ENCODE peak calls at places on chromosomes 12 and 14, in nine cellular contexts. A is GOT3; X is left colon; S is choroid plexus epithelial cell; L is NCI-H345; F is stimulated activated CD4-positive, alpha-beta T cell treated with anti-CD3 and anti-CD28 coated beads, Interleukin-4, amount 100 ng/mL, for 48 hours; V is activated T-cell treated with anti-CD3 and anti-CD28 coated beads, Interleukin-2, amount 50 U/mL, for 24 hours; Q is CD8-positive, alpha-beta T cell; B is occipital lobe. Y is an unnamed sample.

GRCh38 chr14:23352506-23353432 is at the start of gene SLC22A17:
- DNase-seq in L (peak; percentile 70), X (peak; percentile 67), B (peak; percentile 86), S (peak; percentile 92), Q (peak; percentile 79), V (peak; percentile 72), A (no peak), F (peak; percentile 39), Y (no peak)

GRCh38 chr12:105812356-105812755 is 326.4 kb downstream of the NUAK1 start:
- DNase-seq in X (no peak), B (no peak), V (no peak), A (no peak), S (no peak), Q (no peak), F (no peak), L (no peak), Y (no peak)

GRCh38 chr12:131882804-131883520 is 11.5 kb upstream of the ULK1 start:
- DNase-seq in V (no peak), F (no peak), A (no peak), Q (no peak), B (no peak), X (no peak), L (no peak), S (no peak), Y (no peak)

GRCh38 chr12:63499567-63499966 is 168.7 kb downstream of the DPY19L2 start:
- DNase-seq in F (no peak), S (no peak), L (no peak), X (no peak), V (no peak), B (no peak), Q (no peak), A (no peak), Y (no peak)

GRCh38 chr14:104284636-104285482 is 146.5 kb downstream of the KIF26A start:
- DNase-seq in L (no peak), Q (no peak), V (no peak), A (no peak), B (no peak), S (no peak), F (no peak), X (peak; percentile 23), Y (no peak)

GRCh38 chr14:50318031-50318626 is 6.0 kb downstream of the DMAC2L start:
- DNase-seq in B (no peak), Q (no peak), F (no peak), A (no peak), L (no peak), X (no peak), S (peak; percentile 78), V (no peak), Y (peak; percentile 39)

GRCh38 chr12:52816189-52816588 is 2.3 kb upstream of the KRT4 start:
- DNase-seq in X (no peak), A (no peak), F (no peak), B (no peak), V (no peak), Q (no peak), L (no peak), S (no peak), Y (no peak)

GRCh38 chr12:30100736-30101135 is 317.0 kb upstream of the TMTC1 start:
- DNase-seq in X (no peak), F (no peak), B (no peak), A (no peak), L (no peak), V (no peak), Q (no peak), S (no peak), Y (no peak)

GRCh38 chr14:61698216-61698980 is 3.1 kb downstream of the HIF1A start:
- DNase-seq in S (peak; percentile 60), B (no peak), F (no peak), L (no peak), A (no peak), X (no peak), Q (no peak), V (no peak), Y (no peak)

GRCh38 chr14:104383088-104383805 is 196.3 kb upstream of the C14orf180 start:
- DNase-seq in S (no peak), V (no peak), L (peak; percentile 54), A (no peak), Q (no peak), B (no peak), F (no peak), X (peak; percentile 16), Y (no peak)

GRCh38 chr14:73935666-73936065 is 14.2 kb downstream of the FAM161B start:
- DNase-seq in V (no peak), F (no peak), X (no peak), A (no peak), S (peak; percentile 45), L (no peak), B (no peak), Q (no peak), Y (peak; percentile 53)

GRCh38 chr12:48015954-48016353 is 11.7 kb upstream of the COL2A1 start:
- DNase-seq in S (no peak), Q (no peak), B (no peak), F (no peak), X (no peak), L (no peak), V (no peak), A (no peak), Y (no peak)